ENCODE peak calls at places on chromosomes 5 and 9, in five cellular contexts. I, S, E, C and X are unnamed samples.

GRCh38 chr9:89814340-89815040 is 209.7 kb downstream of the GADD45G start:
- DNase-seq in C (peak), I (peak), S (no peak), E (no peak), X (no peak)

GRCh38 chr5:9201011-9201410 is 344.9 kb downstream of the SEMA5A start:
- DNase-seq in I (no peak), C (no peak), S (no peak), E (no peak), X (no peak)

GRCh38 chr9:137851516-137852217 is 25.9 kb upstream of the CACNA1B start:
- DNase-seq in E (no peak), S (no peak), C (no peak), I (peak), X (no peak)

GRCh38 chr9:134366223-134367031 is 40.2 kb downstream of the RXRA start:
- DNase-seq in I (peak), C (peak), E (no peak), S (no peak), X (no peak)

GRCh38 chr9:133935328-133936040 is 56.6 kb downstream of the VAV2 start:
- DNase-seq in C (peak), S (no peak), I (no peak), E (no peak), X (no peak)

GRCh38 chr5:57736716-57737115 is 254.1 kb upstream of the ACTBL2 start:
- DNase-seq in C (no peak), I (no peak), E (no peak), S (no peak), X (no peak)

GRCh38 chr9:107161338-107161737 is 121.7 kb upstream of the RAD23B start:
- DNase-seq in C (no peak), E (no peak), I (no peak), S (no peak), X (no peak)

GRCh38 chr5:125976421-125977060 is 446.7 kb upstream of the GRAMD2B start:
- DNase-seq in C (no peak), S (no peak), E (no peak), I (no peak), X (no peak)

GRCh38 chr5:78797945-78798731 is 149.6 kb upstream of the LHFPL2 start:
- DNase-seq in S (no peak), I (no peak), C (peak), E (no peak), X (no peak)

GRCh38 chr9:123329329-123329955 is 26.6 kb upstream of the CRB2 start:
- DNase-seq in S (no peak), I (peak), C (no peak), E (no peak), X (no peak)

GRCh38 chr5:127092690-127093089 is 19.4 kb upstream of the C5orf63 start:
- DNase-seq in S (no peak), I (no peak), C (peak), E (no peak), X (no peak)

GRCh38 chr5:6596388-6596787 is 36.5 kb downstream of the NSUN2 start:
- DNase-seq in S (no peak), E (no peak), C (no peak), I (no peak), X (no peak)

GRCh38 chr9:2787065-2787464 is 56.8 kb downstream of the PUM3 start:
- DNase-seq in C (peak), E (no peak), I (no peak), S (no peak), X (no peak)

DNA sequence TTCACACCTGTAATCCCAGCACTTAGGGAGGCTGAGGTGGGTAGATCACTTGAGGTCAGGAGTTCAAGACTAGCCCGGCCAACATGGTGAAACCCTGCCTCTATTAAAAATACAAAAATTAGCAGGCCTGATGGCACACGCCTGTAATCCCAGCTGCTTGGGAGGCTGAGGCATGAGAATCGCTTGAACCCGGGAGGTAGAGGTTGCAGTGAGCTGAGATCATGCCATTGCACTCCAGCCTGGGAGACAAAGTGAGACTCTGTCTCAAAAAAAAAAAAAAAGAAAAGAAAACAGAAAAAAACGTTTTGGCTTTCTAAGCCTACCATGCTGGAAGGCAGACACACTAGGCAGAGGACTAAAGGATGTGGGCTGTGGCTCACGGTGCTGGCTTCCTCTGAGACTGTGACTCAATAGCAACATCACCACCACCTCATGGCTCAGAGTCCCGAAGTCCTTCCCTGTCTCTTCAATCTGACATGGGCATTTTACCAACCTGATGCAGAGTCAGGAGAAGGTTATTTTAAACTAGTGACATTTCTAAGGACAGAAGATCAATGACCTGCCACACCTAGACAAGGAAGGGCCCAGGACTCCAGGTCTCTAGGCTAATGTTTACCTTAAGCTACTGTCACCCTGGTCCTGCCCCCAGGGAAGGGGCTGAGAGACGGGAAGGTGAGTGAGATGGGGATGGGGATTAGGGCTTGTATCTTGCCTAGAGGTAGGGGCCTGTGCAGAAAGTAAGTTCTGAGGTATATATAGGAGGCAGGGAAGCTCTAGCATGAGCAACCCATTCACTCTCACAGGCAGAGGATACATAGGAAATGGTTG is 3.7 kb downstream of the ECSCR start:
- DNase-seq in C (peak), E (no peak), I (no peak), S (no peak), X (no peak)
- H3K27ac ChIP-seq in C (peak), E (no peak), I (no peak), S (no peak), X (no peak)

GRCh38 chr5:123538670-123539459 is 26.9 kb downstream of the CSNK1G3 start:
- DNase-seq in E (no peak), I (peak), S (no peak), C (peak), X (no peak)
- H3K4me2 ChIP-seq in E (no peak), I (no peak), S (no peak), C (no peak), X (no peak)

GRCh38 chr9:127170652-127171051 is 48.2 kb upstream of the ANGPTL2 start:
- DNase-seq in E (no peak), S (no peak), I (no peak), C (no peak), X (no peak)
- H2BK12ac ChIP-seq in E (no peak), S (no peak), I (peak), C (no peak), X (no peak)

DNA sequence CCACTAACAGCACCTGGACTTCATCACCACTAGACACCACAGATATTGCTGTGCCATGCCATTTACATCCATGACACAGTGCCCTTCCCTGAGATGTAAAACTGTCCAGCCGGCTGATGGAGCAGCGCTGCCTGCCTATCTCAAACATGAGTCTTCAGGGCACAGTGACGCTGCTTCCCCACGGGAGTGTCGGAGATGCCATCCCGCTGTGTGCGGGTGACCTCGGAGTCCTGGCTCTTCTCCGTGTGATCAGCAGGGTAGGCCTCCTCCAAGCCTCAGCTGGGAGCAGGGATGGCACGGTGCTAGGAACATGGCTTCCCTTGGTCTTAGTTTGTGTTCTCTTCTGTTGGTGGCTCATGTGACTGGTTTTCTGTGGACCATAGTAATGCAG is 130.3 kb upstream of the FAM120A start:
- DNase-seq in I (no peak), E (no peak), S (no peak), C (no peak), X (no peak)
- H3K27ac ChIP-seq in I (no peak), E (no peak), S (no peak), C (no peak), X (no peak)

DNA sequence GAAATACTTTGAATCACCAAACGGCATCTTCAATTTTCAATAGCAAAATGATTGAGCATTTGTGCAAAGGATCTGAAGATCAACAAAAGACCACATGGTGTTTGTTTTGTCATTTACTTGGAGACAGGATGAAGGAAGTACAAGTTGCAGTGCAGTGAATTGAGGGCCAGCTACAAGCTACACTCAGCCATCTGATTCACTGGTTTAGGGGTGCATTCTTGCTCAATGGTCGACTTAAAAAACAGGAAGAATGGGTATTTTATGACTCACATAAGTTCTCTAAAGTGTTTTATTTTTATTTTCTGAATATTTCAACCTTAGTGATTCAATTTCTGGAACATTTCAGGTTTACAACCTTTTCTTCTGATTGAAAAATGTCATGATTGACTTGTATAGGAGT is 412.1 kb upstream of the ADAMTSL1 start:
- DNase-seq in E (no peak), C (no peak), I (no peak), S (no peak), X (no peak)
- H3K4me2 ChIP-seq in E (no peak), C (no peak), I (no peak), S (no peak), X (no peak)

GRCh38 chr5:174246743-174247142 is 201.2 kb downstream of the NSG2 start:
- DNase-seq in I (no peak), S (no peak), E (no peak), C (no peak), X (no peak)

GRCh38 chr5:174245506-174245905 is 200.0 kb downstream of the NSG2 start:
- DNase-seq in S (no peak), I (no peak), E (no peak), C (no peak), X (no peak)

GRCh38 chr5:174239718-174240117 is 194.2 kb downstream of the NSG2 start:
- DNase-seq in S (no peak), C (no peak), E (no peak), I (no peak), X (no peak)

GRCh38 chr5:174243904-174244303 is 198.4 kb downstream of the NSG2 start:
- DNase-seq in C (no peak), S (no peak), I (no peak), E (no peak), X (no peak)

GRCh38 chr5:174242573-174242972 is 197.1 kb downstream of the NSG2 start:
- DNase-seq in S (no peak), E (no peak), C (no peak), I (peak), X (no peak)
- H2BK12ac ChIP-seq in S (no peak), E (no peak), C (no peak), I (no peak), X (no peak)